ENCODE peak calls at places on chromosomes 12 and 14, in nine cellular contexts. C, E, J, W, S, O, R, V and Q are unnamed samples.

GRCh38 chr12:104132351-104132956 is 5.6 kb downstream of the NFYB start:
- DNase-seq in C (peak; percentile 67), E (no peak), J (no peak), W (no peak), S (no peak), O (no peak), R (no peak), V (no peak), Q (no peak)

GRCh38 chr12:116717466-116718457 is 20.1 kb downstream of the SPRING1 start:
- DNase-seq in C (no peak), E (no peak), J (no peak), W (peak; percentile 83), S (no peak), O (no peak), R (no peak), V (no peak), Q (no peak)

GRCh38 chr12:27498761-27499160 is 25.2 kb upstream of the PPFIBP1 start:
- DNase-seq in C (no peak), E (no peak), J (no peak), W (no peak), S (no peak), O (no peak), R (no peak), V (no peak), Q (no peak)

GRCh38 chr14:49549446-49549845 is 36.7 kb downstream of the RPS29 start:
- DNase-seq in C (no peak), E (no peak), J (no peak), W (no peak), S (no peak), O (no peak), R (no peak), V (no peak), Q (no peak)

GRCh38 chr12:53107122-53107521 is 3.8 kb downstream of the SOAT2 start:
- DNase-seq in C (no peak), E (no peak), J (no peak), W (no peak), S (no peak), O (no peak), R (no peak), V (no peak), Q (no peak)

GRCh38 chr14:103093856-103094405 is 594 bp upstream of the EXOC3L4 start:
- DNase-seq in C (no peak), E (no peak), J (no peak), W (no peak), S (no peak), O (no peak), R (no peak), V (peak; percentile 46), Q (no peak)

GRCh38 chr14:34368115-34368970 is 93.7 kb downstream of the SPTSSA start:
- DNase-seq in C (no peak), E (no peak), J (no peak), W (no peak), S (no peak), O (peak; percentile 34), R (no peak), V (no peak), Q (no peak)

GRCh38 chr14:31947076-31947475 is 130.0 kb upstream of the ARHGAP5 start:
- DNase-seq in C (no peak), E (no peak), J (no peak), W (no peak), S (no peak), O (peak; percentile 90), R (no peak), V (no peak), Q (no peak)

GRCh38 chr12:17372508-17372907 is 717.5 kb downstream of the RERGL start:
- DNase-seq in C (peak; percentile 47), E (no peak), J (no peak), W (no peak), S (no peak), O (no peak), R (no peak), V (no peak), Q (no peak)

GRCh38 chr12:56020437-56021189 is at the start of gene IKZF4:
- DNase-seq in C (peak; percentile 31), E (no peak), J (no peak), W (no peak), S (no peak), O (no peak), R (no peak), V (no peak), Q (peak; percentile 36)

GRCh38 chr12:93740721-93741120 is 63.5 kb downstream of the CRADD start:
- DNase-seq in C (no peak), E (no peak), J (no peak), W (no peak), S (no peak), O (no peak), R (no peak), V (no peak), Q (no peak)

GRCh38 chr12:57864811-57865751 is 18.6 kb upstream of the CTDSP2 start:
- DNase-seq in C (no peak), E (peak; percentile 77), J (peak; percentile 26), W (peak; percentile 95), S (no peak), O (peak; percentile 78), R (peak; percentile 31), V (peak; percentile 82), Q (no peak)

GRCh38 chr12:89239534-89239933 is 112.8 kb downstream of the DUSP6 start:
- DNase-seq in C (peak; percentile 12), E (no peak), J (no peak), W (no peak), S (no peak), O (no peak), R (no peak), V (no peak), Q (no peak)

GRCh38 chr14:61467281-61467680 is 145.9 kb downstream of the PRKCH start:
- DNase-seq in C (no peak), E (no peak), J (no peak), W (no peak), S (no peak), O (no peak), R (no peak), V (no peak), Q (no peak)

GRCh38 chr14:70622111-70622712 is 19.5 kb upstream of the TTC9 start:
- DNase-seq in C (peak; percentile 40), E (peak; percentile 64), J (peak; percentile 71), W (no peak), S (peak; percentile 11), O (peak; percentile 67), R (peak; percentile 63), V (no peak), Q (peak; percentile 55)

GRCh38 chr12:106780010-106780625 is 5.6 kb downstream of the RIC8B start:
- DNase-seq in C (no peak), E (no peak), J (no peak), W (no peak), S (no peak), O (peak; percentile 31), R (no peak), V (no peak), Q (no peak)

GRCh38 chr14:95959317-95959716 is 79.8 kb upstream of the C14orf132 start:
- DNase-seq in C (no peak), E (no peak), J (no peak), W (no peak), S (no peak), O (no peak), R (no peak), V (no peak), Q (no peak)

GRCh38 chr12:62834406-62834805 is 100.5 kb downstream of the PPM1H start:
- DNase-seq in C (no peak), E (no peak), J (no peak), W (no peak), S (no peak), O (no peak), R (no peak), V (no peak), Q (no peak)

GRCh38 chr14:102317564-102318248 is 1.8 kb upstream of the ZNF839 start:
- DNase-seq in C (peak; percentile 43), E (no peak), J (peak; percentile 19), W (peak; percentile 53), S (peak; percentile 39), O (peak; percentile 17), R (peak; percentile 28), V (no peak), Q (peak; percentile 17)

GRCh38 chr14:30848449-30849240 is 25.7 kb upstream of the COCH start:
- DNase-seq in C (no peak), E (no peak), J (no peak), W (no peak), S (no peak), O (no peak), R (no peak), V (no peak), Q (no peak)

GRCh38 chr14:63659726-63660125 is 18.1 kb upstream of the WDR89 start:
- DNase-seq in C (no peak), E (no peak), J (no peak), W (no peak), S (no peak), O (no peak), R (no peak), V (no peak), Q (no peak)

GRCh38 chr12:18415227-18415626 is 153.9 kb downstream of the PIK3C2G start:
- DNase-seq in C (no peak), E (no peak), J (no peak), W (no peak), S (no peak), O (no peak), R (no peak), V (no peak), Q (no peak)

GRCh38 chr14:78074546-78074945 is 95.6 kb upstream of the NRXN3 start:
- DNase-seq in C (peak; percentile 73), E (no peak), J (no peak), W (no peak), S (no peak), O (no peak), R (no peak), V (no peak), Q (no peak)

GRCh38 chr14:101250948-101251811 is 310.1 kb upstream of the DIO3 start:
- DNase-seq in C (no peak), E (no peak), J (no peak), W (no peak), S (no peak), O (no peak), R (no peak), V (no peak), Q (no peak)

GRCh38 chr12:34401659-34402227 is 379.4 kb downstream of the ALG10 start:
- DNase-seq in C (no peak), E (peak; percentile 0), J (no peak), W (peak; percentile 73), S (no peak), O (no peak), R (no peak), V (peak; percentile 21), Q (no peak)

GRCh38 chr12:124191024-124191359 is 103.9 kb upstream of the RFLNA start:
- DNase-seq in C (no peak), E (no peak), J (no peak), W (no peak), S (peak; percentile 6), O (no peak), R (no peak), V (no peak), Q (no peak)

GRCh38 chr12:66352197-66352596 is 49.9 kb downstream of the HELB start:
- DNase-seq in C (no peak), E (no peak), J (no peak), W (no peak), S (no peak), O (peak; percentile 24), R (no peak), V (no peak), Q (no peak)

GRCh38 chr12:17108877-17109520 is 503.0 kb upstream of the LMO3 start:
- DNase-seq in C (peak; percentile 63), E (no peak), J (no peak), W (no peak), S (peak; percentile 15), O (peak; percentile 21), R (no peak), V (no peak), Q (no peak)

GRCh38 chr12:92987362-92987761 is 58.3 kb upstream of the EEA1 start:
- DNase-seq in C (peak; percentile 63), E (no peak), J (peak; percentile 64), W (no peak), S (peak; percentile 41), O (peak; percentile 73), R (peak; percentile 52), V (no peak), Q (no peak)

GRCh38 chr14:76282581-76282980 is 93.4 kb upstream of the ESRRB start:
- DNase-seq in C (no peak), E (no peak), J (no peak), W (no peak), S (no peak), O (no peak), R (no peak), V (no peak), Q (no peak)